ENCODE peak calls at places on chromosomes 13 and 19, in four cellular contexts. E, Z, H and D are unnamed samples.
A peak's percentile ranks its signal among the peaks of the same experiment; 100 is the strongest.

GRCh38 chr13:29858667-29859066 is 8.2 kb upstream of the UBL3 start:
- DNase-seq in H (no peak), Z (no peak), E (no peak), D (no peak)

GRCh38 chr13:24693862-24694471 is 13.8 kb downstream of the ATP12A start:
- DNase-seq in H (peak; percentile 78), Z (no peak), E (no peak), D (peak; percentile 67)

GRCh38 chr19:3572132-3572854 is 451 bp upstream of the HMG20B start:
- DNase-seq in H (peak; percentile 97), E (peak; percentile 100), Z (peak; percentile 99), D (peak; percentile 100)

GRCh38 chr13:94176576-94176975 is 302.9 kb downstream of the DCT start:
- DNase-seq in H (no peak), E (no peak), Z (no peak), D (no peak)

GRCh38 chr19:2652504-2653099 is 49.9 kb downstream of the GNG7 start:
- DNase-seq in E (no peak), Z (no peak), H (no peak), D (no peak)

GRCh38 chr13:82147526-82147925 is 1734.7 kb downstream of the SLITRK1 start:
- DNase-seq in H (no peak), Z (no peak), E (no peak), D (no peak)

GRCh38 chr13:40446365-40446764 is 220.1 kb downstream of the FOXO1 start:
- DNase-seq in H (no peak), E (no peak), Z (no peak), D (no peak)

GRCh38 chr19:51179297-51179696 is 37.2 kb downstream of the SIGLEC7 start:
- DNase-seq in Z (no peak), E (peak; percentile 80), H (no peak), D (no peak)

GRCh38 chr13:43522788-43523187 is 264.0 kb downstream of the ENOX1 start:
- DNase-seq in H (no peak), Z (no peak), E (no peak), D (no peak)

GRCh38 chr19:50303558-50303957 is 25.6 kb downstream of the KCNC3 start:
- DNase-seq in H (no peak), E (no peak), Z (no peak), D (no peak)

GRCh38 chr19:8194528-8195275 is 14.5 kb upstream of the CERS4 start:
- DNase-seq in E (peak; percentile 72), H (no peak), Z (peak; percentile 23), D (peak; percentile 63)

GRCh38 chr19:42613666-42614065 is 18.9 kb upstream of the CEACAM8 start:
- DNase-seq in Z (no peak), H (no peak), E (no peak), D (no peak)

GRCh38 chr13:67557642-67558241 is 327.6 kb upstream of the PCDH9 start:
- DNase-seq in H (no peak), Z (no peak), E (no peak), D (no peak)

GRCh38 chr19:19321143-19321577 is 531 bp downstream of the MAU2 start:
- DNase-seq in E (peak; percentile 21), H (peak; percentile 29), Z (no peak), D (no peak)